ENCODE peak calls at places on chromosomes 2 and 18, in four cellular contexts. One of them, this sample, is unnamed.

GRCh38 chr18:56532176-56532840 is 106.1 kb downstream of the TXNL1 start:
- DNase-seq in left lung: no peak
- DNase-seq in uterus: no peak
- DNase-seq in esophagus squamous epithelium: no peak
- DNase-seq in this sample: no peak

GRCh38 chr2:178449700-178450573 is 1.0 kb downstream of the PRKRA start:
- DNase-seq in left lung: no peak
- DNase-seq in uterus: no peak
- DNase-seq in esophagus squamous epithelium: no peak
- DNase-seq in this sample: no peak

GRCh38 chr2:119814216-119814615 is 54.5 kb downstream of the PTPN4 start:
- DNase-seq in uterus: no peak
- DNase-seq in left lung: no peak
- DNase-seq in esophagus squamous epithelium: no peak
- DNase-seq in this sample: no peak

GRCh38 chr2:122516775-122517174 is 761.3 kb downstream of the TSN start:
- DNase-seq in uterus: no peak
- DNase-seq in esophagus squamous epithelium: no peak
- DNase-seq in left lung: no peak
- DNase-seq in this sample: no peak

GRCh38 chr18:68699043-68699442 is 15.9 kb downstream of the TMX3 start:
- DNase-seq in esophagus squamous epithelium: no peak
- DNase-seq in left lung: no peak
- DNase-seq in uterus: no peak
- DNase-seq in this sample: no peak

GRCh38 chr18:9526458-9526857 is 51.1 kb downstream of the RALBP1 start:
- DNase-seq in left lung: no peak
- DNase-seq in esophagus squamous epithelium: no peak
- DNase-seq in uterus: no peak
- DNase-seq in this sample: no peak

GRCh38 chr2:8803658-8804379 is 33.6 kb downstream of the KIDINS220 start:
- DNase-seq in esophagus squamous epithelium: no peak
- DNase-seq in left lung: peak; percentile 56
- DNase-seq in uterus: no peak
- DNase-seq in this sample: peak; percentile 51

GRCh38 chr18:50203801-50204604 is 9.1 kb upstream of the MYO5B start:
- DNase-seq in left lung: no peak
- DNase-seq in uterus: no peak
- DNase-seq in esophagus squamous epithelium: no peak
- DNase-seq in this sample: no peak

GRCh38 chr2:85750509-85751299 is 3.1 kb upstream of the ATOH8 start:
- DNase-seq in uterus: peak; percentile 70
- DNase-seq in left lung: peak; percentile 79
- DNase-seq in esophagus squamous epithelium: peak; percentile 30
- DNase-seq in this sample: peak; percentile 73

GRCh38 chr18:21740724-21741510 is at the start of gene MIB1:
- DNase-seq in uterus: peak; percentile 99
- DNase-seq in esophagus squamous epithelium: peak; percentile 55
- DNase-seq in left lung: peak; percentile 61
- DNase-seq in this sample: peak; percentile 99

GRCh38 chr2:219514196-219514761 is at the start of gene ASIC4:
- DNase-seq in uterus: no peak
- DNase-seq in left lung: no peak
- DNase-seq in esophagus squamous epithelium: no peak
- DNase-seq in this sample: no peak

GRCh38 chr2:120874876-120875275 is 139.2 kb downstream of the GLI2 start:
- DNase-seq in esophagus squamous epithelium: no peak
- DNase-seq in uterus: no peak
- DNase-seq in left lung: no peak
- DNase-seq in this sample: no peak

GRCh38 chr2:57962861-57963260 is 83.7 kb upstream of the VRK2 start:
- DNase-seq in left lung: no peak
- DNase-seq in esophagus squamous epithelium: no peak
- DNase-seq in uterus: no peak
- DNase-seq in this sample: no peak

GRCh38 chr2:57965219-57965618 is 81.4 kb upstream of the VRK2 start:
- DNase-seq in left lung: no peak
- DNase-seq in esophagus squamous epithelium: no peak
- DNase-seq in uterus: no peak
- DNase-seq in this sample: no peak

GRCh38 chr2:57954020-57954419 is 92.6 kb upstream of the VRK2 start:
- DNase-seq in esophagus squamous epithelium: no peak
- DNase-seq in uterus: no peak
- DNase-seq in left lung: no peak
- DNase-seq in this sample: no peak

GRCh38 chr2:57957238-57957637 is 89.4 kb upstream of the VRK2 start:
- DNase-seq in left lung: no peak
- DNase-seq in esophagus squamous epithelium: no peak
- DNase-seq in uterus: no peak
- DNase-seq in this sample: no peak

GRCh38 chr2:57959380-57959779 is 87.2 kb upstream of the VRK2 start:
- DNase-seq in uterus: no peak
- DNase-seq in esophagus squamous epithelium: no peak
- DNase-seq in left lung: no peak
- DNase-seq in this sample: no peak
- H3K4me3 ChIP-seq in uterus: no peak overlapping the region
- H3K4me3 ChIP-seq in esophagus squamous epithelium: no peak overlapping the region
- H3K4me3 ChIP-seq in left lung: no peak overlapping the region
- H3K4me3 ChIP-seq in this sample: no peak overlapping the region

GRCh38 chr2:30252723-30253688 is 21.7 kb downstream of the LBH start:
- DNase-seq in uterus: peak; percentile 77
- DNase-seq in esophagus squamous epithelium: no peak
- DNase-seq in left lung: peak; percentile 69
- DNase-seq in this sample: peak; percentile 66
- H3K4me3 ChIP-seq in uterus: no peak overlapping the region
- H3K4me3 ChIP-seq in esophagus squamous epithelium: no peak overlapping the region
- H3K4me3 ChIP-seq in left lung: no peak overlapping the region
- H3K4me3 ChIP-seq in this sample: no peak overlapping the region

GRCh38 chr2:17545680-17546613 is 5.5 kb downstream of the VSNL1 start:
- DNase-seq in uterus: no peak
- DNase-seq in esophagus squamous epithelium: no peak
- DNase-seq in left lung: no peak
- DNase-seq in this sample: no peak
- H3K4me3 ChIP-seq in uterus: no peak overlapping the region
- H3K4me3 ChIP-seq in esophagus squamous epithelium: no peak overlapping the region
- H3K4me3 ChIP-seq in left lung: no peak overlapping the region
- H3K4me3 ChIP-seq in this sample: no peak overlapping the region

GRCh38 chr2:19669126-19669525 is 232.7 kb downstream of the TTC32 start:
- DNase-seq in uterus: no peak
- DNase-seq in esophagus squamous epithelium: no peak
- DNase-seq in left lung: no peak
- DNase-seq in this sample: no peak
- H3K4me3 ChIP-seq in uterus: no peak overlapping the region
- H3K4me3 ChIP-seq in esophagus squamous epithelium: no peak overlapping the region
- H3K4me3 ChIP-seq in left lung: no peak overlapping the region
- H3K4me3 ChIP-seq in this sample: no peak overlapping the region

GRCh38 chr2:240559271-240559670 is 886 bp upstream of the DUSP28 start:
- DNase-seq in left lung: no peak
- DNase-seq in esophagus squamous epithelium: no peak
- DNase-seq in uterus: no peak
- DNase-seq in this sample: no peak

GRCh38 chr2:240556553-240557100 is 1.2 kb downstream of the ANKMY1 start:
- DNase-seq in left lung: peak; percentile 52
- DNase-seq in esophagus squamous epithelium: no peak
- DNase-seq in uterus: peak; percentile 17
- DNase-seq in this sample: peak; percentile 34

GRCh38 chr2:240558229-240558885 is 569 bp upstream of the ANKMY1 start:
- DNase-seq in uterus: no peak
- DNase-seq in left lung: no peak
- DNase-seq in esophagus squamous epithelium: no peak
- DNase-seq in this sample: peak; percentile 17

GRCh38 chr2:240557101-240557751 is 562 bp downstream of the ANKMY1 start:
- DNase-seq in esophagus squamous epithelium: no peak
- DNase-seq in left lung: no peak
- DNase-seq in uterus: peak; percentile 19
- DNase-seq in this sample: peak; percentile 74

GRCh38 chr2:240557808-240558207 is at the start of gene ANKMY1:
- DNase-seq in esophagus squamous epithelium: no peak
- DNase-seq in uterus: peak; percentile 53
- DNase-seq in left lung: peak; percentile 75
- DNase-seq in this sample: peak; percentile 80
- H3K4me3 ChIP-seq in esophagus squamous epithelium: peak within 1 kb of the TSS; percentile 46
- H3K4me3 ChIP-seq in uterus: peak within 1 kb of the TSS; percentile 33
- H3K4me3 ChIP-seq in left lung: peak within 1 kb of the TSS; percentile 36
- H3K4me3 ChIP-seq in this sample: peak within 1 kb of the TSS; percentile 18

GRCh38 chr2:134127496-134127895 is 126.4 kb upstream of the MGAT5 start:
- DNase-seq in esophagus squamous epithelium: no peak
- DNase-seq in left lung: no peak
- DNase-seq in uterus: no peak
- DNase-seq in this sample: no peak
- H3K4me3 ChIP-seq in esophagus squamous epithelium: no peak overlapping the region
- H3K4me3 ChIP-seq in left lung: no peak overlapping the region
- H3K4me3 ChIP-seq in uterus: no peak overlapping the region
- H3K4me3 ChIP-seq in this sample: no peak overlapping the region

GRCh38 chr18:73461780-73462059 is 593.9 kb upstream of the NETO1 start:
- DNase-seq in esophagus squamous epithelium: no peak
- DNase-seq in uterus: no peak
- DNase-seq in left lung: no peak
- DNase-seq in this sample: no peak

GRCh38 chr18:73461038-73461779 is 593.4 kb upstream of the NETO1 start:
- DNase-seq in left lung: no peak
- DNase-seq in uterus: no peak
- DNase-seq in esophagus squamous epithelium: no peak
- DNase-seq in this sample: no peak

GRCh38 chr18:73456643-73457042 is 588.9 kb upstream of the NETO1 start:
- DNase-seq in esophagus squamous epithelium: no peak
- DNase-seq in left lung: no peak
- DNase-seq in uterus: no peak
- DNase-seq in this sample: no peak

GRCh38 chr18:73458186-73458964 is 590.6 kb upstream of the NETO1 start:
- DNase-seq in uterus: no peak
- DNase-seq in esophagus squamous epithelium: no peak
- DNase-seq in left lung: no peak
- DNase-seq in this sample: no peak

DNA sequence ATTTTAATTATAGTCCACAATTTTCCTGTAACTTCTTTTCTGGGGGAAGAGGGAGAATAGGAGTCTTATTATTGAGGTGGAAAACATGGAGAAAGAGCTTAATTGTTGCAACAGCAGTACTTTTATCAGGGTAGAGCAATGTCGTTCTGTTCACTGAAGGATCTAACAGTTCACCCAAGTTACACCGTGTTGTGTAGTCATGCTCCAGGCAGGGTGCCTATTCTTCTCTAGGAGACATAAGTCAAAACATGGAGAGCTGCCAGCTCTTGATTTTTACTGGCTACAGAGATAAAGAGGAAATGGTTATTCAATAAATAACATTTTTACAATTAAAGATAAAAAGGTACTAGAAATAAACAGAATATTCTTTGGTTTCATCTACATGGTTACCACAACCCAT is 594.3 kb upstream of the NETO1 start:
- DNase-seq in esophagus squamous epithelium: no peak
- DNase-seq in left lung: no peak
- DNase-seq in uterus: no peak
- DNase-seq in this sample: no peak
- H3K4me3 ChIP-seq in esophagus squamous epithelium: no peak overlapping the region
- H3K4me3 ChIP-seq in left lung: no peak overlapping the region
- H3K4me3 ChIP-seq in uterus: no peak overlapping the region
- H3K4me3 ChIP-seq in this sample: no peak overlapping the region

GRCh38 chr2:127695491-127696472 is 5.5 kb upstream of the SFT2D3 start:
- DNase-seq in esophagus squamous epithelium: no peak
- DNase-seq in uterus: peak; percentile 69
- DNase-seq in left lung: peak; percentile 65
- DNase-seq in this sample: peak; percentile 53
- H3K4me3 ChIP-seq in esophagus squamous epithelium: peak overlapping the region; percentile 28
- H3K4me3 ChIP-seq in uterus: peak overlapping the region; percentile 28
- H3K4me3 ChIP-seq in left lung: peak overlapping the region; percentile 16
- H3K4me3 ChIP-seq in this sample: peak overlapping the region; percentile 13